ENCODE peak calls at places on chromosome 11, in seven cellular contexts. T is spleen; X is lower lobe of right lung; F is CD8-positive, alpha-beta T cell; H is IMR-90; Z is small intestine; Y is RWPE1. D is an unnamed sample.

GRCh38 chr11:86551286-86551685 is 121.1 kb downstream of the ME3 start:
- DNase-seq in T (no peak), X (no peak), F (no peak), H (peak; percentile 95), Z (peak; percentile 83), Y (peak; percentile 64), D (no peak)

GRCh38 chr11:130476922-130477491 is 28.6 kb downstream of the ADAMTS15 start:
- DNase-seq in T (no peak), X (no peak), F (no peak), H (no peak), Z (no peak), Y (no peak), D (no peak)

GRCh38 chr11:73162196-73162740 is 20.1 kb upstream of the FCHSD2 start:
- DNase-seq in T (no peak), X (no peak), F (no peak), H (no peak), Z (no peak), Y (no peak), D (no peak)

GRCh38 chr11:109130910-109131309 is 291.1 kb upstream of the C11orf87 start:
- DNase-seq in T (no peak), X (no peak), F (no peak), H (no peak), Z (no peak), Y (no peak), D (no peak)

GRCh38 chr11:61357233-61357893 is 4.3 kb downstream of the CYB561A3 start:
- DNase-seq in T (peak; percentile 86), X (no peak), F (no peak), H (no peak), Z (no peak), Y (no peak), D (no peak)

GRCh38 chr11:59755701-59756495 is 722 bp downstream of the STX3 start:
- DNase-seq in T (peak; percentile 93), X (peak; percentile 82), F (peak; percentile 48), H (peak; percentile 63), Z (peak; percentile 85), Y (peak; percentile 83), D (peak; percentile 62)

GRCh38 chr11:69008774-69009440 is 4.1 kb downstream of the MRGPRF start:
- DNase-seq in T (peak; percentile 66), X (peak; percentile 49), F (no peak), H (peak; percentile 99), Z (peak; percentile 81), Y (peak; percentile 98), D (no peak)

GRCh38 chr11:86589856-86590589 is 82.4 kb downstream of the ME3 start:
- DNase-seq in T (no peak), X (no peak), F (no peak), H (no peak), Z (no peak), Y (no peak), D (no peak)

GRCh38 chr11:35390737-35391682 is 28.3 kb downstream of the SLC1A2 start:
- DNase-seq in T (no peak), X (no peak), F (no peak), H (peak; percentile 89), Z (peak; percentile 47), Y (peak; percentile 58), D (no peak)

GRCh38 chr11:117011541-117011908 is 86.7 kb downstream of the SIK3 start:
- DNase-seq in T (no peak), X (no peak), F (no peak), H (no peak), Z (no peak), Y (no peak), D (no peak)

GRCh38 chr11:127733552-127733951 is 733.0 kb upstream of the KIRREL3 start:
- DNase-seq in T (no peak), X (no peak), F (no peak), H (no peak), Z (no peak), Y (no peak), D (no peak)

GRCh38 chr11:1445741-1446445 is 40.7 kb downstream of the MOB2 start:
- DNase-seq in T (no peak), X (no peak), F (no peak), H (no peak), Z (no peak), Y (no peak), D (no peak)

GRCh38 chr11:61645179-61645868 is 34.9 kb upstream of the DAGLA start:
- DNase-seq in T (no peak), X (peak; percentile 86), F (no peak), H (peak; percentile 19), Z (no peak), Y (no peak), D (no peak)

GRCh38 chr11:19627566-19627965 is 85.1 kb upstream of the NAV2 start:
- DNase-seq in T (no peak), X (no peak), F (no peak), H (no peak), Z (no peak), Y (no peak), D (no peak)

DNA sequence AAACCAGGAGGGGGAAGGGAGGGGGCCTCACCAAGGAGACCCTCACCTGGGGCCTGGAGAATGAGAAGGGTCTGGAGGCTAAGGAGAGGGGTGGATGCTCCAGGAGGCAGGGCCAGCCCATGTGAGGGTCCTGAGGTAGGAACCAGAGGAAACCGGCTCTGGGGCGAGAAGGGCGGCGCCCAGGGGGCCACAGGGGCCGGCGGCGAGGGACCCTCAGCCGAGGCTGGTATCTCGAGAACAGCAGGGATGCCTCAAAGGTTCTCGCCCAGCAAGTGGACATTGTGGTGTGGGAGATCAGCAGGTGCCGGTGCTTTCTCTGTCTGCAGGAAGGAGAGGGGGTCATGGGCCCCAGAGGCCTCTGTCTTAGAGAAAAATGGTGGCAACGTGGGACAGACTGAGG is 47.9 kb downstream of the CDKN1C start:
- DNase-seq in T (no peak), X (no peak), F (no peak), H (no peak), Z (no peak), Y (no peak), D (no peak)
- H3K27ac ChIP-seq in T (no peak overlapping the region), X (peak overlapping the region; percentile 41), F (no peak overlapping the region), H (no peak overlapping the region), Z (no peak overlapping the region), Y (no peak overlapping the region), D (no peak overlapping the region)

GRCh38 chr11:132248585-132248984 is 878.2 kb downstream of the NTM start:
- DNase-seq in T (no peak), X (no peak), F (no peak), H (no peak), Z (no peak), Y (no peak), D (peak; percentile 5)
- H3K27ac ChIP-seq in T (no peak overlapping the region), X (no peak overlapping the region), F (no peak overlapping the region), H (no peak overlapping the region), Z (no peak overlapping the region), Y (no peak overlapping the region), D (no peak overlapping the region)

GRCh38 chr11:32092581-32093170 is 1.8 kb downstream of the RCN1 start:
- DNase-seq in T (no peak), X (no peak), F (no peak), H (no peak), Z (peak; percentile 47), Y (no peak), D (no peak)
- H3K27ac ChIP-seq in T (peak overlapping the region; percentile 90), X (no peak overlapping the region), F (no peak overlapping the region), H (peak overlapping the region; percentile 99), Z (no peak overlapping the region), Y (peak overlapping the region; percentile 83), D (no peak overlapping the region)

DNA sequence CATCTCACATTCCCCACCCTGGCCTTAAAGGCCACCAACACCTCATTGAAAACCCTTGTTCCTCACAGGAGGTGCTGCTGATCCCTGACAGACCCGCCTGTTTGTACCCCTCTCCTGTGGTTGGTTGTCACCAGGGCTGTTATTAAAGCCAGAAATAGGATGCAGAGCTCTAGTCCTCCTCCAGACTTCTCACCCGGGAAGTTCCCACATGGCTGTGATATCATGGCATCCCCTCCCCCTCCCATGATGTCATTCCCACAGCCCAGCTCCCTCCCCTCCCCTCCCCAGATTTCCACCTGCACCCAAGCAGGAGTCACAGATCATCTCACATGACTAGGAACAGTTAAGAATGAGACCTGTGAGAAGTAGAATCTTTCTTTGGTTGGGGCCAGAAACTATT is 302.7 kb upstream of the NCAM1 start:
- DNase-seq in T (no peak), X (no peak), F (no peak), H (no peak), Z (no peak), Y (no peak), D (no peak)
- H3K27ac ChIP-seq in T (no peak overlapping the region), X (no peak overlapping the region), F (no peak overlapping the region), H (no peak overlapping the region), Z (no peak overlapping the region), Y (no peak overlapping the region), D (no peak overlapping the region)

GRCh38 chr11:118343981-118344521 is at the start of gene CD3G:
- DNase-seq in T (peak; percentile 84), X (no peak), F (peak; percentile 60), H (no peak), Z (peak; percentile 37), Y (no peak), D (no peak)
- H3K27ac ChIP-seq in T (peak within 1 kb of the TSS; percentile 74), X (peak within 1 kb of the TSS; percentile 25), F (peak within 1 kb of the TSS; percentile 72), H (no peak within 1 kb of the TSS), Z (peak within 1 kb of the TSS; percentile 35), Y (no peak within 1 kb of the TSS), D (no peak within 1 kb of the TSS)

GRCh38 chr11:118397448-118397847 is 4.0 kb upstream of the ATP5MG start:
- DNase-seq in T (no peak), X (no peak), F (no peak), H (no peak), Z (no peak), Y (no peak), D (no peak)

GRCh38 chr11:118398797-118399564 is 2.4 kb upstream of the ATP5MG start:
- DNase-seq in T (no peak), X (no peak), F (peak; percentile 22), H (peak; percentile 26), Z (peak; percentile 33), Y (no peak), D (no peak)

GRCh38 chr11:118401880-118402590 is 629 bp downstream of the ATP5MG start:
- DNase-seq in T (no peak), X (no peak), F (no peak), H (peak; percentile 92), Z (peak; percentile 25), Y (peak; percentile 64), D (no peak)

GRCh38 chr11:118396097-118396501 is 5.3 kb upstream of the ATP5MG start:
- DNase-seq in T (no peak), X (no peak), F (no peak), H (no peak), Z (peak; percentile 36), Y (no peak), D (no peak)

DNA sequence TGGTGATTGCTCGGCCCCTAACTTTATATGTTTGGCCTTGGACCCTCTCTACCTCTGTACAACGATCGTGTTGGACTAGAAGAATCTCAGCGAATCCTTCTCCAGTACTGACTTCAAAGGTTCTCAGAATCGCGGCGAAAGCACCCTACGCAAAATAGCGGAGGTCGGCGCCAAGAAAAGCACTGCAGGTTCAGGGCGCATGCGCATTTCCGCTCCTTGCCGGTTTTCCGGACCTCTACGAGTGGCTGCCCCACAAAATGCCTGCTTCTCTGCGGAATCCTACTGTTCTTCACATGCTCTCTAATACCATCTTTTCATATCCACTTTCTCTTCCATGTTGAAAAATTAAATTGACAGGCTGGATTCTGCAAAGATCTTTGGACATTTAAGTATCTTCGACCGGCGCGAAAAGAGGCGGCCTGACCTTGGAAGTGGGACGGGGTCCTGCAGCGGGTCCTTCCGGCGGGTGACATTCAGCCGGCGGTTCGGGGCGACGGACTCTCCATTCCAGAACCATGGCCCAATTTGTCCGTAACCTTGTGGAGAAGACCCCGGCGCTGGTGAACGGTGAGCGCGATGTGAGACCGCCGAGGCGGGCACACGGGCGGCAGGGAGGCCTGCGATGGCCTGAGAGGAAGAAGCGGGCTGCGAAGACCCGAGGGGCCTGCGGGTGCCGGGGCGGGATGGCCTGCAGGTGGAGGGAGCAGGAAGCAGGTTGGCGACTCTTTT is at the start of gene ATP5MG:
- DNase-seq in T (peak; percentile 96), X (peak; percentile 94), F (peak; percentile 88), H (peak; percentile 86), Z (peak; percentile 89), Y (peak; percentile 86), D (peak; percentile 85)
- H3K27ac ChIP-seq in T (peak within 1 kb of the TSS; percentile 91), X (peak within 1 kb of the TSS; percentile 91), F (peak within 1 kb of the TSS; percentile 77), H (peak within 1 kb of the TSS; percentile 91), Z (peak within 1 kb of the TSS; percentile 87), Y (peak within 1 kb of the TSS; percentile 85), D (peak within 1 kb of the TSS; percentile 99)

D was measured in caudate nucleus.